ENCODE peak calls at places on chromosome 1, in four cellular contexts. W is K562, M is HepG2, E is H1. C is an unnamed sample.

GRCh38 chr1:25541889-25542658 is 1.3 kb upstream of the LDLRAP1 start:
- DNase-seq in W (no peak), M (no peak), E (no peak), C (no peak)

GRCh38 chr1:205630241-205630640 is 1.6 kb downstream of the ELK4 start:
- DNase-seq in W (no peak), M (no peak), E (no peak), C (no peak)

GRCh38 chr1:245345191-245345884 is 190.6 kb downstream of the KIF26B start:
- DNase-seq in W (peak; percentile 70), M (no peak), E (no peak), C (no peak)

GRCh38 chr1:109793486-109794318 is 30.0 kb upstream of the EPS8L3 start:
- DNase-seq in W (peak; percentile 51), M (no peak), E (no peak), C (peak; percentile 16)

GRCh38 chr1:87042127-87042811 is 127.8 kb downstream of the HS2ST1 start:
- DNase-seq in W (no peak), M (no peak), E (no peak), C (no peak)

GRCh38 chr1:206482611-206483010 is 12.3 kb downstream of the IKBKE start:
- DNase-seq in W (no peak), M (no peak), E (no peak), C (no peak)

GRCh38 chr1:43716559-43717281 is 9.4 kb downstream of the ST3GAL3 start:
- DNase-seq in W (no peak), M (no peak), E (no peak), C (no peak)

GRCh38 chr1:42935313-42935624 is 23.4 kb downstream of the SLC2A1 start:
- DNase-seq in W (no peak), M (no peak), E (no peak), C (no peak)

GRCh38 chr1:230713915-230714764 is at the start of gene AGT:
- DNase-seq in W (no peak), M (peak; percentile 95), E (no peak), C (no peak)

DNA sequence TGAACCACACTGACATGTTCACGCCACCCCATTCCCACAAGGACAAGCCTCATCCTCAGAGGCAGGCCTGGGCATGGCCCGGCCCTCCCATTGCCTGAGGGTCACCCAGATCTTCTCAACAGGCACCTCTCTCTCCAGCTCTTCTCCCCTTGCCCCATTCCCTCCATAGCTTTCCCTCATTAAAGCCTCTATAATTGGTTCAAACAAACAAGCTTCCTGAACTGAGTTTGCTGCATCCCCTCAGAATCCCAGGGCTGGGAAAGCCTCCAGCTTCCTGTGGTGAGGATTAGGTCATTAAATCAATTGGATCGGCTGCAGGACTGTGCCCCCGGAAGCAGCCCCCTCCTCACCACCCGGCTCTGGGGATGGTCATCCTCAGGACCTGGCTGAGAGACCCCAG is 18.9 kb downstream of the CTNNBIP1 start:
- DNase-seq in W (no peak), M (no peak), E (no peak), C (no peak)
- TF ChIP-seq MAX in W (no peak), M (no peak), E (no peak), C (no peak)

GRCh38 chr1:229624906-229625871 is 733 bp downstream of the TAF5L start:
- DNase-seq in W (peak; percentile 93), M (peak; percentile 31), E (no peak), C (no peak)
- TF ChIP-seq SRF in W (no peak), M (no peak), E (no peak), C (no peak)

GRCh38 chr1:38677756-38678155 is 181.8 kb downstream of the RRAGC start:
- DNase-seq in W (no peak), M (no peak), E (no peak), C (no peak)
- H3K4me3 ChIP-seq in W (no peak overlapping the region), M (no peak overlapping the region), E (no peak overlapping the region), C (no peak overlapping the region)

GRCh38 chr1:45673956-45674355 is 12.4 kb downstream of the GPBP1L1 start:
- DNase-seq in W (no peak), M (no peak), E (no peak), C (no peak)
- TF ChIP-seq MAX in W (no peak), M (no peak), E (no peak), C (no peak)

GRCh38 chr1:157108448-157108847 is 8.8 kb upstream of the ETV3L start:
- DNase-seq in W (no peak), M (no peak), E (no peak), C (no peak)

GRCh38 chr1:157106813-157107189 is 7.2 kb upstream of the ETV3L start:
- DNase-seq in W (no peak), M (no peak), E (no peak), C (no peak)

GRCh38 chr1:157105298-157105987 is 5.8 kb upstream of the ETV3L start:
- DNase-seq in W (no peak), M (no peak), E (no peak), C (no peak)

GRCh38 chr1:157105988-157106812 is 6.6 kb upstream of the ETV3L start:
- DNase-seq in W (no peak), M (no peak), E (no peak), C (no peak)

GRCh38 chr1:157107702-157108101 is 8.1 kb upstream of the ETV3L start:
- DNase-seq in W (no peak), M (no peak), E (no peak), C (no peak)
- TF ChIP-seq SRF in W (no peak), M (no peak), E (no peak), C (no peak)

GRCh38 chr1:12151465-12151864 is 15.3 kb upstream of the TNFRSF1B start:
- DNase-seq in W (no peak), M (no peak), E (no peak), C (no peak)
- H3K4me3 ChIP-seq in W (no peak overlapping the region), M (no peak overlapping the region), E (no peak overlapping the region), C (no peak overlapping the region)

DNA sequence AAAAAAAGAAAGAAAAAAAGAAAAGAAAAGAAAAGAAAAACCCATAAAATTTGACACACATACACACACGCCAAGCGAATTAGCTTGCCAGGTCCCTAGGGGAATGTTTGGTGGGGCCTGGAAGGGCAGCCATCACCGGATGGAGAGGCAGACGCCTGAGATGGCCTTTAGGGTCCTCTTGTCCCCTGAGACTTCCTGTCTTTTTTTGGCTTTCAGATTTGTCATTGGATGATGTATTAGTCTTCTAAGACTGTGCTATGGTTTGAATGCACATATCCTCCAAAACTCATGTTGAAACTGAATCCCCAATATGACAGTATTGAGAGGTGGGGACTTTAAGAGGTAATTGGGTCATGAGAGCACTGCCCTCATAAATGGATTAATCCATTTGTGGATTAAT is 211.8 kb downstream of the TOMM20 start:
- DNase-seq in W (no peak), M (no peak), E (no peak), C (no peak)
- TF ChIP-seq MAX in W (no peak), M (no peak), E (no peak), C (no peak)

DNA sequence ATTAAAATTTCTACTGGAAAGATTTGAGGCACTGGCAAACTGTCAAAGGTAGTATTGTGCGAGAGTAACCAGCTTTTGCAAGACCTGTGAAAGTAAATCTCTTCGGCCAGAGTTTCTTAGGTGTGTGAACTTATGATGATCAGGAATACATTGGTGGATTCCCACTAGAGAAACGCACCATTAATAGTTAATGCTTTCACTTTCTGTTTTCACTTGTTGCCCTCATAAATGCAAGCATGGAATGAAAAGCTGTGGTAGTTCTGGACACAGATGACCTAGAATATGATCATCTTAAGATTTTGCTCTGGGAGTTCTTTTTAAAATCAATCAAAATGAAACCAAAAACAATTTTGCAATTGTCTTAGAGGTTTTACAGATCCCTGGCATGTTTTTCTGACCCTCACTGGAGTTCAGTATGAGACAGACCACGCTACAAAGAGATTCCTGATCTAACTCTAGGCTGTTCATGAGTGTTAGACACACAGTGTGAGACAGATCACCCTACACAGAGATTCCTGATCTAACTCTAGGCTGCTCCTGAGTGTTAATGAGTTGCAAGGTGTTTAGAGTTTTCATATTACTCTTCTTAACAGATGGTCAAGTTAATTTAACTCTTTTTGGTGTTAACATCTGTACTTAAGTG is 98.8 kb downstream of the SDCCAG8 start:
- DNase-seq in W (no peak), M (no peak), E (no peak), C (no peak)
- TF ChIP-seq SRF in W (no peak), M (no peak), E (no peak), C (no peak)

GRCh38 chr1:16048573-16049189 is 5.1 kb downstream of the CLCNKB start:
- DNase-seq in W (peak; percentile 90), M (no peak), E (peak; percentile 75), C (no peak)
- H3K4me3 ChIP-seq in W (peak overlapping the region; percentile 45), M (no peak overlapping the region), E (peak overlapping the region; percentile 68), C (peak overlapping the region; percentile 47)

GRCh38 chr1:16070640-16071355 is 2.7 kb downstream of the FAM131C start:
- DNase-seq in W (no peak), M (no peak), E (no peak), C (no peak)

GRCh38 chr1:16067933-16068332 is 5.5 kb downstream of the FAM131C start:
- DNase-seq in W (no peak), M (no peak), E (no peak), C (no peak)

GRCh38 chr1:16066245-16066644 is 7.2 kb downstream of the FAM131C start:
- DNase-seq in W (no peak), M (no peak), E (no peak), C (no peak)

GRCh38 chr1:16067127-16067768 is 6.2 kb downstream of the FAM131C start:
- DNase-seq in W (no peak), M (peak; percentile 61), E (no peak), C (no peak)

DNA sequence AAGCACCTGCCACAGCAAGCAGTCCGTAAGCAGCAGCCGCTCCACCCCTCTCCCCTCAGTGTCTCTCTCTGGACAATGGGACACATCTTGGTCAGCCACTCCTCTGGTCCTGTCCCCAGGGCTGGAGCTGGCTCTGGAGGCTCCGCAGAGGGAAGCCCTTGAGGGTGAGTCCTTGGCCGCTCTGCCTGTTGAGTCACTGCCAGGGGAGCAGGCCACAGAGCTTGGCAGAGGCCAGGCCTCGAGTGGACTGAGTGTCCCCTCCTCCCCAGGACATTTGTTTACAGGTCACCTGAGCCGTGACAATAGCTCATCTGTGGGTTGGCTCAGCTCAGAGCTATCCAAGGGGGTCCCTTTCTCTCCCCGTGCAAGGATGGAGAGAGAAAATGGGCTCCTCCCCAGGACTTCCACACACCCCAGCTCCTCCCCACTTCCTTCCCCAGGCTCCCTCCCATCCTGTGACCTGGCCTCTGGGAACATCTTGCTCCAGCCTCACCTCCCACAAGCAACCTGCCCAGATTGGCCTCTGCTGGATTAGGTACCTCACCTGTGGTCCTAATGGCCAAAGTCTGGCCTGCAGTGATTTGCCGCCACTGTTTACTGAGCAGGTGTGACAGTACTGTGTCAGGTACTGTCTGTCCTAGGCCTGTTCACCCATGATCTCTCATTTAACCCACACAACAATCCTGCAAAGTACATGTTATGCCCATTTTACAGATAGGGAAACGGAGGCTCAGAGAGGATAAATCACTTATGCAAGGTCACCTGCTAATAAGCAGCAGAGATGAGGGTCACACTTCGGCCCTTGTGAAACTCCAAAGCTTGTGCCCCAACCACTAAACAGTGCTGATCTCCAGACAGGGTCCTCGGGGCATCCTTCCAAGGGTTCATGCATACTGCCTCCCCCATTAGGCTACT is 4.8 kb downstream of the FAM131C start:
- DNase-seq in W (no peak), M (no peak), E (no peak), C (no peak)
- TF ChIP-seq MAX in W (peak; percentile 19), M (no peak), E (no peak), C (no peak)